ENCODE peak calls at places on chromosome 10, in seven cellular contexts. P, O, R, K, U, V and C are unnamed samples.

GRCh38 chr10:67779455-67780205 is 58.4 kb downstream of the DNAJC12 start:
- DNase-seq in P (peak), O (peak), R (peak), K (peak), U (peak), V (peak), C (peak)

GRCh38 chr10:110803830-110804338 is 67.8 kb upstream of the PDCD4 start:
- DNase-seq in P (peak), O (no peak), R (no peak), K (peak), U (peak), V (peak), C (peak)

GRCh38 chr10:116198636-116199035 is 74.4 kb downstream of the GFRA1 start:
- DNase-seq in P (no peak), O (no peak), R (no peak), K (no peak), U (no peak), V (no peak), C (no peak)

GRCh38 chr10:121774813-121775212 is 153.0 kb downstream of the ATE1 start:
- DNase-seq in P (peak), O (no peak), R (no peak), K (no peak), U (peak), V (no peak), C (no peak)

GRCh38 chr10:79310217-79310865 is 36.9 kb upstream of the PPIF start:
- DNase-seq in P (no peak), O (no peak), R (no peak), K (no peak), U (no peak), V (no peak), C (no peak)

GRCh38 chr10:29554660-29555059 is 80.1 kb downstream of the SVIL start:
- DNase-seq in P (no peak), O (no peak), R (no peak), K (no peak), U (peak), V (no peak), C (peak)

GRCh38 chr10:665579-666091 is 23.8 kb downstream of the DIP2C start:
- DNase-seq in P (peak), O (no peak), R (no peak), K (no peak), U (no peak), V (peak), C (no peak)

GRCh38 chr10:59383436-59383835 is 21.1 kb upstream of the FAM13C start:
- DNase-seq in P (peak), O (no peak), R (no peak), K (no peak), U (no peak), V (no peak), C (no peak)

GRCh38 chr10:94412439-94412838 is 10.1 kb downstream of the TBC1D12 start:
- DNase-seq in P (no peak), O (no peak), R (no peak), K (no peak), U (no peak), V (no peak), C (no peak)

GRCh38 chr10:48504141-48504885 is 100.6 kb downstream of the ARHGAP22 start:
- DNase-seq in P (no peak), O (no peak), R (no peak), K (no peak), U (no peak), V (no peak), C (no peak)

GRCh38 chr10:69232252-69232651 is 12.1 kb downstream of the HKDC1 start:
- DNase-seq in P (peak), O (no peak), R (no peak), K (no peak), U (peak), V (no peak), C (peak)

GRCh38 chr10:132640326-132641125 is 102.9 kb downstream of the INPP5A start:
- DNase-seq in P (no peak), O (no peak), R (no peak), K (no peak), U (no peak), V (no peak), C (no peak)

GRCh38 chr10:62426600-62426999 is 52.4 kb downstream of the ZNF365 start:
- DNase-seq in P (no peak), O (no peak), R (no peak), K (no peak), U (no peak), V (no peak), C (no peak)

GRCh38 chr10:110354322-110354766 is 49.6 kb upstream of the SMNDC1 start:
- DNase-seq in P (peak), O (no peak), R (peak), K (peak), U (peak), V (peak), C (peak)

GRCh38 chr10:34507217-34507616 is 307.9 kb downstream of the PARD3 start:
- DNase-seq in P (no peak), O (no peak), R (no peak), K (no peak), U (no peak), V (no peak), C (no peak)

GRCh38 chr10:8044908-8045727 is 9.4 kb upstream of the GATA3 start:
- DNase-seq in P (no peak), O (no peak), R (no peak), K (no peak), U (no peak), V (peak), C (no peak)

GRCh38 chr10:4093438-4093837 is 308.4 kb upstream of the KLF6 start:
- DNase-seq in P (peak), O (no peak), R (no peak), K (no peak), U (no peak), V (no peak), C (no peak)

GRCh38 chr10:49076741-49077521 is 38.4 kb downstream of the VSTM4 start:
- DNase-seq in P (no peak), O (no peak), R (peak), K (no peak), U (no peak), V (no peak), C (no peak)

GRCh38 chr10:75401569-75402485 is at the start of gene ZNF503:
- DNase-seq in P (peak), O (peak), R (peak), K (no peak), U (peak), V (peak), C (peak)

GRCh38 chr10:75399461-75400162 is 2.0 kb downstream of the ZNF503 start:
- DNase-seq in P (peak), O (no peak), R (peak), K (peak), U (peak), V (peak), C (peak)

GRCh38 chr10:125008689-125009579 is 67.0 kb downstream of the ZRANB1 start:
- DNase-seq in P (no peak), O (no peak), R (no peak), K (no peak), U (no peak), V (no peak), C (no peak)

GRCh38 chr10:110447886-110448285 is 49.8 kb upstream of the DUSP5 start:
- DNase-seq in P (no peak), O (no peak), R (no peak), K (no peak), U (no peak), V (no peak), C (peak)

GRCh38 chr10:104300736-104301292 is 31.8 kb downstream of the GSTO2 start:
- DNase-seq in P (peak), O (no peak), R (no peak), K (no peak), U (peak), V (peak), C (peak)

GRCh38 chr10:34010891-34011290 is 676.4 kb upstream of the NRP1 start:
- DNase-seq in P (peak), O (no peak), R (no peak), K (no peak), U (no peak), V (no peak), C (peak)

GRCh38 chr10:110007171-110007700 is 548 bp upstream of the ADD3 start:
- DNase-seq in P (peak), O (no peak), R (peak), K (no peak), U (peak), V (no peak), C (no peak)

GRCh38 chr10:21814866-21815265 is 188.7 kb downstream of the DNAJC1 start:
- DNase-seq in P (peak), O (no peak), R (no peak), K (no peak), U (no peak), V (no peak), C (no peak)

GRCh38 chr10:89942217-89942616 is 240.8 kb downstream of the KIF20B start:
- DNase-seq in P (no peak), O (no peak), R (no peak), K (no peak), U (no peak), V (no peak), C (no peak)